ENCODE peak calls at places on chromosomes 13 and 19, in four cellular contexts. One of them, this sample, is unnamed.

GRCh38 chr13:29975287-29975686 is 124.9 kb upstream of the UBL3 start:
- DNase-seq in HepG2: no peak
- DNase-seq in K562: no peak
- DNase-seq in HCT116: no peak
- DNase-seq in this sample: no peak

GRCh38 chr19:13091400-13092161 is 11.1 kb downstream of the LYL1 start:
- DNase-seq in K562: no peak
- DNase-seq in HCT116: no peak
- DNase-seq in HepG2: no peak
- DNase-seq in this sample: peak

GRCh38 chr19:29014857-29015436 is 198.0 kb downstream of the UQCRFS1 start:
- DNase-seq in HCT116: no peak
- DNase-seq in HepG2: no peak
- DNase-seq in K562: no peak
- DNase-seq in this sample: no peak

GRCh38 chr13:44305845-44306244 is 67.8 kb upstream of the SERP2 start:
- DNase-seq in K562: no peak
- DNase-seq in HepG2: no peak
- DNase-seq in HCT116: no peak
- DNase-seq in this sample: no peak

GRCh38 chr13:24894972-24895300 is 131.0 kb downstream of the RNF17 start:
- DNase-seq in K562: no peak
- DNase-seq in HepG2: no peak
- DNase-seq in HCT116: no peak
- DNase-seq in this sample: no peak

GRCh38 chr13:28410096-28410495 is 84.8 kb downstream of the FLT1 start:
- DNase-seq in K562: peak
- DNase-seq in HCT116: no peak
- DNase-seq in HepG2: no peak
- DNase-seq in this sample: no peak

GRCh38 chr19:11422163-11423068 is 3.3 kb upstream of the RGL3 start:
- DNase-seq in K562: peak
- DNase-seq in HepG2: no peak
- DNase-seq in HCT116: no peak
- DNase-seq in this sample: peak

GRCh38 chr19:43779820-43780219 is 953 bp downstream of the KCNN4 start:
- DNase-seq in HCT116: no peak
- DNase-seq in HepG2: no peak
- DNase-seq in K562: no peak
- DNase-seq in this sample: no peak

GRCh38 chr19:40322271-40322610 is 26.0 kb downstream of the C19orf47 start:
- DNase-seq in HepG2: no peak
- DNase-seq in K562: no peak
- DNase-seq in HCT116: no peak
- DNase-seq in this sample: no peak

GRCh38 chr13:76769238-76769859 is 116.9 kb downstream of the KCTD12 start:
- DNase-seq in HepG2: no peak
- DNase-seq in K562: no peak
- DNase-seq in HCT116: no peak
- DNase-seq in this sample: no peak

GRCh38 chr13:22589880-22590279 is 590.9 kb upstream of the SGCG start:
- DNase-seq in HCT116: no peak
- DNase-seq in K562: peak
- DNase-seq in HepG2: no peak
- DNase-seq in this sample: no peak

GRCh38 chr13:110227864-110228643 is 78.9 kb downstream of the COL4A1 start:
- DNase-seq in K562: no peak
- DNase-seq in HepG2: no peak
- DNase-seq in HCT116: no peak
- DNase-seq in this sample: no peak

GRCh38 chr13:43880451-43880850 is 747 bp downstream of the LACC1 start:
- DNase-seq in HepG2: no peak
- DNase-seq in K562: no peak
- DNase-seq in HCT116: no peak
- DNase-seq in this sample: no peak

GRCh38 chr13:24458736-24459135 is 53.8 kb downstream of the PARP4 start:
- DNase-seq in HepG2: no peak
- DNase-seq in HCT116: no peak
- DNase-seq in K562: no peak
- DNase-seq in this sample: no peak

GRCh38 chr13:33464345-33464744 is 178.8 kb upstream of the STARD13 start:
- DNase-seq in HepG2: no peak
- DNase-seq in HCT116: no peak
- DNase-seq in K562: no peak
- DNase-seq in this sample: no peak

GRCh38 chr19:38989066-38989605 is 13.6 kb upstream of the FBXO17 start:
- DNase-seq in HCT116: no peak
- DNase-seq in HepG2: no peak
- DNase-seq in K562: no peak
- DNase-seq in this sample: peak

GRCh38 chr19:10975374-10976036 is 14.7 kb downstream of the SMARCA4 start:
- DNase-seq in HCT116: no peak
- DNase-seq in HepG2: no peak
- DNase-seq in K562: no peak
- DNase-seq in this sample: no peak

GRCh38 chr13:48181482-48182145 is 51.4 kb upstream of the ITM2B start:
- DNase-seq in HepG2: no peak
- DNase-seq in HCT116: no peak
- DNase-seq in K562: no peak
- DNase-seq in this sample: no peak

GRCh38 chr13:103140001-103140671 is 73.9 kb upstream of the SLC10A2 start:
- DNase-seq in HepG2: peak
- DNase-seq in HCT116: peak
- DNase-seq in K562: peak
- DNase-seq in this sample: no peak
- TF ChIP-seq FOSL1 in HepG2: no peak
- TF ChIP-seq FOSL1 in HCT116: no peak
- TF ChIP-seq FOSL1 in K562: no peak
- TF ChIP-seq FOSL1 in this sample: no peak

GRCh38 chr13:104635879-104636278 is 1569.7 kb upstream of the SLC10A2 start:
- DNase-seq in K562: no peak
- DNase-seq in HCT116: no peak
- DNase-seq in HepG2: no peak
- DNase-seq in this sample: no peak

GRCh38 chr13:104645786-104646185 is 1579.6 kb upstream of the SLC10A2 start:
- DNase-seq in HepG2: no peak
- DNase-seq in HCT116: no peak
- DNase-seq in K562: no peak
- DNase-seq in this sample: no peak

GRCh38 chr13:104641309-104641708 is 1575.1 kb upstream of the SLC10A2 start:
- DNase-seq in HepG2: no peak
- DNase-seq in HCT116: no peak
- DNase-seq in K562: no peak
- DNase-seq in this sample: no peak
- TF ChIP-seq FOSL1 in HepG2: no peak
- TF ChIP-seq FOSL1 in HCT116: no peak
- TF ChIP-seq FOSL1 in K562: no peak
- TF ChIP-seq FOSL1 in this sample: no peak

GRCh38 chr13:51523082-51523518 is 61.2 kb upstream of the WDFY2 start:
- DNase-seq in HCT116: no peak
- DNase-seq in HepG2: peak
- DNase-seq in K562: no peak
- DNase-seq in this sample: no peak

GRCh38 chr13:51520524-51520923 is 63.7 kb upstream of the WDFY2 start:
- DNase-seq in HepG2: peak
- DNase-seq in K562: no peak
- DNase-seq in HCT116: no peak
- DNase-seq in this sample: no peak

GRCh38 chr13:51519839-51520238 is 64.4 kb upstream of the WDFY2 start:
- DNase-seq in HepG2: peak
- DNase-seq in HCT116: no peak
- DNase-seq in K562: no peak
- DNase-seq in this sample: no peak

GRCh38 chr13:51524312-51524711 is 60.0 kb upstream of the WDFY2 start:
- DNase-seq in HepG2: peak
- DNase-seq in HCT116: no peak
- DNase-seq in K562: no peak
- DNase-seq in this sample: no peak

DNA sequence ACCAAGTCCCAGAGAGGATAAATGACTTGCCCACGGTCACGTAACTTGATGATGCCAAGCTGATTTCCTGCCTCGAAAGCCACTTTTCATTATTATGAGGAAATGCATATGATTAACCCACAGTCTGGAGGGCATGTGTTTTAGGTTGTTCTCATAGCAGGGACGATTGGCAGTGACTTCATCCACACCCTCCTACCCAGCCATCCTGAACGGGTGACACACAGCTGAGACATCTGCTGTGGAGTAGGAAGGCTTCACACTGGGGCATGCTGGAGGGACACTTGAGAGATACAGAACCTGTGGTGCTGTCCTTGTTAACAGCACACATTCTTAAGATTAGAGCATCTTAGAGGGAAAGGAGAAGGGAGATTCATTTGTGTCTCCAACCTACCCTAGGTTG is 65.4 kb upstream of the WDFY2 start:
- DNase-seq in HepG2: no peak
- DNase-seq in HCT116: no peak
- DNase-seq in K562: no peak
- DNase-seq in this sample: no peak
- TF ChIP-seq FOSL1 in HepG2: no peak
- TF ChIP-seq FOSL1 in HCT116: no peak
- TF ChIP-seq FOSL1 in K562: no peak
- TF ChIP-seq FOSL1 in this sample: no peak

GRCh38 chr19:3275068-3275582 is 50.7 kb downstream of the CELF5 start:
- DNase-seq in K562: peak
- DNase-seq in HepG2: peak
- DNase-seq in HCT116: peak
- DNase-seq in this sample: peak
- TF ChIP-seq FOSL1 in K562: peak
- TF ChIP-seq FOSL1 in HepG2: no peak
- TF ChIP-seq FOSL1 in HCT116: no peak
- TF ChIP-seq FOSL1 in this sample: no peak

DNA sequence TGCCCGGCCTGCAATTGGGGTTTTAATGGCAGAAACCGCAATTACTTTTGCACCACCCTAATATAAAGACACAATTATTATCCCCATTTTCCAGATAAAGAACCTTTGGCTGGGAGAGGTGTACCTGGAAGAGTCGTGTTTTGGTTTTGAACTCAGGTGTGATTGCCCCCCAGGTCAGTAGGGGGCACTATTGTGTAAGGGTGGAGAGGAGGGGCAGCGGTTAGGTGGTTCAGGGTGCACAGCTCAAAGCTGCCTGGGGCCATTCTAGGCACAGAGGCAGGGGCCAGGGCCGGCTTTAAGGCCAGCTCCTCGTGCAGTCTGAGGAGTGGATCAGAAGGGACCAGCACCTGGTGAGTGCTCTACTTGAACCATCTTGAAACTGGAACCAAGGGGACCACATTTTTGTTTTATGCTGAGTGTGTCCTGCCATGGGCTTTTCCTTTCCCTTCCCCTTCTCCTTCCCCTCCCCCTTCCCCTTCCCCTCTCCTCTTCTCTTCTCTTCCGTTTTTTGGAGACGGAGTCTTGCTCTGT is 5.8 kb upstream of the FCGRT start:
- DNase-seq in HepG2: peak
- DNase-seq in HCT116: no peak
- DNase-seq in K562: peak
- DNase-seq in this sample: no peak
- TF ChIP-seq FOSL1 in HepG2: no peak
- TF ChIP-seq FOSL1 in HCT116: no peak
- TF ChIP-seq FOSL1 in K562: no peak
- TF ChIP-seq FOSL1 in this sample: no peak

DNA sequence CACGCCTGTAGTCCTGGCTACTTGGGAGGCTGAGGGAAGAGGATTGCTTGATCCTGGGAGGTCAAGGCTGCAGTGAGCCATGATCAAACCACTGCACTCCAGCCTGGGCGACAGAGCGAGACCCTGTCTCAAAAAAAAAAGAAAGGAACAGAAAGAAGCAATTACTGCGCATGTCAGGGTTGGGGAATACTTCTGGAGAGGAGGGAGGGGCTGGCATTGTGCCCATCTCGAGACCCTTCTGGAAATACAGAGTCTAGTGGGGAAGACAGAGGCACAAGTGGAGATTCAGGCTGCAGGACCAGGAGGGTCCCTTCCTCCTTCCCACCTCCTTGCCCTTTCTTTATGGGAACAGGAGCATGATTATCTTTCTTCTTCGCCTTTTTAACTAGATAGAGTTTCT is 30.8 kb downstream of the PRR22 start:
- DNase-seq in HepG2: no peak
- DNase-seq in HCT116: no peak
- DNase-seq in K562: no peak
- DNase-seq in this sample: no peak
- TF ChIP-seq FOSL1 in HepG2: no peak
- TF ChIP-seq FOSL1 in HCT116: no peak
- TF ChIP-seq FOSL1 in K562: no peak
- TF ChIP-seq FOSL1 in this sample: no peak

This sample was measured in H1.